ENCODE peak calls at places on chromosomes 13 and 19, in ten cellular contexts. B, W, I, G, J, P, T, Z, H and M are unnamed samples.
A peak's percentile ranks its signal among the peaks of the same experiment; 100 is the strongest.

GRCh38 chr13:42728507-42729180 is 52.7 kb upstream of the FAM216B start:
- DNase-seq in B (no peak), W (no peak), I (no peak), G (no peak), J (no peak), P (no peak), T (no peak), Z (no peak), H (no peak), M (no peak)

GRCh38 chr19:14023404-14024235 is 4.3 kb upstream of the RLN3 start:
- DNase-seq in B (no peak), W (no peak), I (peak; percentile 58), G (peak; percentile 44), J (peak; percentile 46), P (no peak), T (no peak), Z (peak; percentile 53), H (no peak), M (no peak)

GRCh38 chr13:81224502-81224833 is 883.5 kb upstream of the SPRY2 start:
- DNase-seq in B (no peak), W (no peak), I (no peak), G (no peak), J (no peak), P (no peak), T (no peak), Z (no peak), H (no peak), M (no peak)

GRCh38 chr13:46286972-46287371 is 75.2 kb downstream of the LRRC63 start:
- DNase-seq in B (no peak), W (no peak), I (no peak), G (no peak), J (no peak), P (no peak), T (no peak), Z (no peak), H (no peak), M (no peak)

GRCh38 chr19:16566161-16566560 is 6.1 kb downstream of the SLC35E1 start:
- DNase-seq in B (no peak), W (peak; percentile 82), I (no peak), G (no peak), J (no peak), P (peak; percentile 91), T (no peak), Z (no peak), H (no peak), M (no peak)

GRCh38 chr13:113758651-113759524 is at the start of gene TMEM255B:
- DNase-seq in B (peak; percentile 10), W (peak; percentile 44), I (peak; percentile 88), G (peak; percentile 49), J (peak; percentile 89), P (peak; percentile 57), T (peak; percentile 98), Z (peak; percentile 72), H (peak; percentile 94), M (peak; percentile 32)

GRCh38 chr19:41357746-41358145 is 4.0 kb upstream of the TGFB1 start:
- DNase-seq in B (no peak), W (no peak), I (no peak), G (no peak), J (no peak), P (no peak), T (peak; percentile 38), Z (no peak), H (no peak), M (no peak)

GRCh38 chr19:7925171-7925837 is 631 bp downstream of the CTXN1 start:
- DNase-seq in B (peak; percentile 56), W (peak; percentile 54), I (peak; percentile 71), G (peak; percentile 73), J (peak; percentile 60), P (peak; percentile 68), T (peak; percentile 93), Z (peak; percentile 91), H (no peak), M (no peak)

GRCh38 chr13:47480121-47480520 is 521.0 kb downstream of the SUCLA2 start:
- DNase-seq in B (no peak), W (no peak), I (no peak), G (peak; percentile 96), J (no peak), P (no peak), T (no peak), Z (no peak), H (no peak), M (no peak)

GRCh38 chr13:113526466-113527220 is 36.1 kb upstream of the DCUN1D2 start:
- DNase-seq in B (no peak), W (no peak), I (no peak), G (no peak), J (no peak), P (no peak), T (no peak), Z (no peak), H (no peak), M (no peak)

GRCh38 chr19:1373534-1374249 is 10.0 kb upstream of the NDUFS7 start:
- DNase-seq in B (no peak), W (no peak), I (no peak), G (peak; percentile 66), J (peak; percentile 75), P (no peak), T (peak; percentile 82), Z (peak; percentile 44), H (peak; percentile 89), M (no peak)

GRCh38 chr19:52110780-52111179 is 15.2 kb upstream of the ZNF841 start:
- DNase-seq in B (no peak), W (no peak), I (no peak), G (no peak), J (no peak), P (no peak), T (no peak), Z (no peak), H (no peak), M (no peak)

GRCh38 chr19:52114691-52115090 is 19.1 kb upstream of the ZNF841 start:
- DNase-seq in B (no peak), W (no peak), I (no peak), G (no peak), J (no peak), P (no peak), T (no peak), Z (no peak), H (no peak), M (no peak)

GRCh38 chr19:52115526-52116053 is 20.0 kb upstream of the ZNF841 start:
- DNase-seq in B (no peak), W (no peak), I (no peak), G (no peak), J (no peak), P (no peak), T (no peak), Z (no peak), H (no peak), M (no peak)

GRCh38 chr19:52112624-52113023 is 17.1 kb upstream of the ZNF841 start:
- DNase-seq in B (no peak), W (no peak), I (no peak), G (no peak), J (no peak), P (no peak), T (no peak), Z (no peak), H (no peak), M (no peak)
- H3K9me3 ChIP-seq in B (peaks cover 45% of the 10 kb centered on the region), W (peaks cover 73% of the 10 kb centered on the region), I (peaks cover 95% of the 10 kb centered on the region), G (peaks cover 75% of the 10 kb centered on the region), J (peaks cover 100% of the 10 kb centered on the region), P (peaks cover 99% of the 10 kb centered on the region), T (peaks cover 99% of the 10 kb centered on the region), Z (peaks cover 89% of the 10 kb centered on the region), H (peaks cover 90% of the 10 kb centered on the region), M (peaks cover 92% of the 10 kb centered on the region)

GRCh38 chr19:44341794-44342193 is 14.7 kb downstream of the ZNF112 start:
- DNase-seq in B (no peak), W (no peak), I (no peak), G (no peak), J (no peak), P (no peak), T (no peak), Z (no peak), H (no peak), M (no peak)

GRCh38 chr19:44346556-44346955 is 9.9 kb downstream of the ZNF112 start:
- DNase-seq in B (no peak), W (no peak), I (no peak), G (no peak), J (no peak), P (no peak), T (no peak), Z (no peak), H (no peak), M (no peak)

GRCh38 chr19:44345969-44346368 is 10.5 kb downstream of the ZNF112 start:
- DNase-seq in B (no peak), W (no peak), I (no peak), G (no peak), J (peak; percentile 12), P (no peak), T (no peak), Z (peak; percentile 4), H (no peak), M (no peak)

GRCh38 chr19:44344255-44344654 is 12.2 kb downstream of the ZNF112 start:
- DNase-seq in B (no peak), W (no peak), I (no peak), G (no peak), J (no peak), P (no peak), T (no peak), Z (no peak), H (no peak), M (no peak)
- H3K9me3 ChIP-seq in B (peaks cover 6% of the 10 kb centered on the region), W (peaks cover 4% of the 10 kb centered on the region), I (peaks cover 59% of the 10 kb centered on the region), G (peaks cover 5% of the 10 kb centered on the region), J (peaks cover 80% of the 10 kb centered on the region), P (peaks cover 34% of the 10 kb centered on the region), T (peaks cover 73% of the 10 kb centered on the region), Z (peaks cover 17% of the 10 kb centered on the region), H (no peaks in the 10 kb centered on the region), M (peaks cover 89% of the 10 kb centered on the region)

DNA sequence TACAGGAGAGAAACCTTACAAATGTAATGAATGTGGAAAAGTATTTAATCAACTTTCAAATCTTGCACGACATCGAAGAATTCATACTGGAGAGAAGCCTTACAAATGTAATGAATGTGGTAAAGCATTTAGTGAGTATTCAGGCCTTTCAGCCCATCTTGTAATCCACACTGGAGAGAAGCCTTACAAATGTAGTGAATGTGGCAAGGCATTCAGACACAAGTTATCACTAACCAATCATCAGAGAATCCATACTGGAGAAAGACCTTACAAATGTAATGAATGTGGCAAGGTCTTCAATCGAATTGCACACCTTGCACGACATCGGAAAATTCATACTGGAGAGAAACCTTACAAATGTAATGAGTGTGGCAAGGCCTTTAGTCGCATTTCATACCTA is 13.6 kb upstream of the ZNF610 start:
- DNase-seq in B (no peak), W (no peak), I (no peak), G (no peak), J (no peak), P (no peak), T (no peak), Z (no peak), H (no peak), M (no peak)
- H3K9me3 ChIP-seq in B (peaks cover 47% of the 10 kb centered on the region), W (peaks cover 87% of the 10 kb centered on the region), I (peaks cover 100% of the 10 kb centered on the region), G (peaks cover 68% of the 10 kb centered on the region), J (peaks cover 100% of the 10 kb centered on the region), P (peaks cover 98% of the 10 kb centered on the region), T (peaks cover 100% of the 10 kb centered on the region), Z (peaks cover 94% of the 10 kb centered on the region), H (peaks cover 99% of the 10 kb centered on the region), M (peaks cover 96% of the 10 kb centered on the region)

DNA sequence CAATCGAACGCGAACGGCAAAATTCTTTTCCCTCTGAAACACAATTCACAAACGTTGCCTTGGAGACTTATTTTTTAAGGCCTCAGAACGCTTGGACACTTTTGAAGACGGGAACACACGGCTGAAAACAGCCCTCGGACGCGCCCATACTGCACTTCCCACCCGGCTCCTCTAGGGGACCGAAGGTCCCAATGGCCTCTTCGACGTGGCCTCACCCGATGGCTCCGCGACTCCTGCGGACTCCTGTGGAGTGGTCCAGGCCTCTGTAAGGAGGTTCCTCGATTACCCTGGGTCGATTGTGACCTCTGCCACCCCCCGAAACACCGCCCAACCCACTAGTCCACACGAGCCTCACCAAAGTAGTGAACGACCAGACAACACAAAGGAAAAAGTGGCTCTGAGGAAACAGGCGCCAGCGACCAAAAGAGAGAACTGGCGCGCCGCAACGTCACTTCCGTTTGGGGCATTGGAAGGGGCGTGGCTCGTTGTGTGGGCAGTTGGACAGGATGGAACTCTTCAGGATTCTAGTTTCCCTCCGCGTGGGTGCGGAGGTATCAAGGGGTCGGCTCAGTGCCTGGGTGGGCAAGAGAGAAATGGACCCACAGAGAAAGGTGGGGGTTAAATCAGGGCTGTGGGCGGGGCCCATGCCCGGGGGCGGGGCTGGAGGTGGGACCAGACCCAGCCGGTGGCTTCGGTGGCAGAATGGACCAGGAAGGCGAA is at the start of gene ZNF560:
- DNase-seq in B (no peak), W (no peak), I (no peak), G (peak; percentile 12), J (no peak), P (no peak), T (peak; percentile 61), Z (peak; percentile 85), H (peak; percentile 51), M (no peak)
- H3K9me3 ChIP-seq in B (peaks cover 8% of the 10 kb centered on the region), W (peaks cover 17% of the 10 kb centered on the region), I (peaks cover 10% of the 10 kb centered on the region), G (peaks cover 8% of the 10 kb centered on the region), J (peaks cover 76% of the 10 kb centered on the region), P (peaks cover 60% of the 10 kb centered on the region), T (peaks cover 56% of the 10 kb centered on the region), Z (peaks cover 26% of the 10 kb centered on the region), H (peaks cover 38% of the 10 kb centered on the region), M (peaks cover 85% of the 10 kb centered on the region)